ENCODE peak calls at places on chromosomes 7 and 10, in five cellular contexts. B is testis, L is foreskin fibroblast, K is AG09309, U is A549. C is an unnamed sample.

GRCh38 chr7:112708236-112708635 is 82.0 kb downstream of the TMEM168 start:
- DNase-seq in B (no peak), L (no peak), K (no peak), U (no peak), C (no peak)

GRCh38 chr7:117143580-117143979 is 179.3 kb downstream of the WNT2 start:
- DNase-seq in B (no peak), L (peak), K (no peak), U (no peak), C (no peak)

GRCh38 chr7:94698275-94698674 is 42.3 kb upstream of the SGCE start:
- DNase-seq in B (no peak), L (peak), K (peak), U (peak), C (peak)

GRCh38 chr10:22853906-22854447 is 73.9 kb upstream of the ARMC3 start:
- DNase-seq in B (no peak), L (no peak), K (no peak), U (no peak), C (no peak)

GRCh38 chr7:118420888-118421287 is 196.4 kb downstream of the ANKRD7 start:
- DNase-seq in B (no peak), L (no peak), K (no peak), U (no peak), C (no peak)

GRCh38 chr7:16804674-16805439 is at the start of gene AGR2:
- DNase-seq in B (no peak), L (no peak), K (no peak), U (peak), C (no peak)

GRCh38 chr10:71383972-71384687 is 12.6 kb upstream of the CDH23 start:
- DNase-seq in B (peak), L (peak), K (no peak), U (peak), C (no peak)

GRCh38 chr10:28939352-28940157 is 262.2 kb downstream of the BAMBI start:
- DNase-seq in B (peak), L (no peak), K (peak), U (peak), C (peak)

GRCh38 chr10:110008518-110009339 is 945 bp downstream of the ADD3 start:
- DNase-seq in B (peak), L (peak), K (no peak), U (peak), C (no peak)

GRCh38 chr7:40978047-40978446 is 724.8 kb downstream of the INHBA start:
- DNase-seq in B (no peak), L (no peak), K (no peak), U (no peak), C (no peak)

GRCh38 chr10:8998751-8999150 is 944.3 kb downstream of the GATA3 start:
- DNase-seq in B (no peak), L (no peak), K (no peak), U (no peak), C (no peak)

GRCh38 chr7:3201306-3201705 is 99.7 kb upstream of the SDK1 start:
- DNase-seq in B (no peak), L (no peak), K (no peak), U (no peak), C (no peak)

GRCh38 chr7:116542618-116543017 is 17.8 kb downstream of the CAV1 start:
- DNase-seq in B (no peak), L (peak), K (no peak), U (no peak), C (peak)

GRCh38 chr10:26746111-26746510 is 48.6 kb downstream of the PDSS1 start:
- DNase-seq in B (no peak), L (no peak), K (no peak), U (no peak), C (no peak)

GRCh38 chr7:134992626-134993179 is 6.4 kb downstream of the AGBL3 start:
- DNase-seq in B (no peak), L (no peak), K (no peak), U (no peak), C (no peak)

GRCh38 chr7:117871778-117872538 is 1.3 kb downstream of the CTTNBP2 start:
- DNase-seq in B (peak), L (peak), K (no peak), U (no peak), C (no peak)

GRCh38 chr7:30735631-30736030 is 16.3 kb upstream of the INMT start:
- DNase-seq in B (no peak), L (no peak), K (no peak), U (no peak), C (no peak)

GRCh38 chr10:34628174-34628802 is 186.8 kb downstream of the PARD3 start:
- DNase-seq in B (peak), L (peak), K (no peak), U (no peak), C (no peak)

GRCh38 chr10:110641256-110641655 is 2.9 kb upstream of the RBM20 start:
- DNase-seq in B (no peak), L (peak), K (no peak), U (peak), C (no peak)

GRCh38 chr10:73625004-73625883 is 16.0 kb downstream of the MYOZ1 start:
- DNase-seq in B (peak), L (peak), K (no peak), U (peak), C (no peak)

DNA sequence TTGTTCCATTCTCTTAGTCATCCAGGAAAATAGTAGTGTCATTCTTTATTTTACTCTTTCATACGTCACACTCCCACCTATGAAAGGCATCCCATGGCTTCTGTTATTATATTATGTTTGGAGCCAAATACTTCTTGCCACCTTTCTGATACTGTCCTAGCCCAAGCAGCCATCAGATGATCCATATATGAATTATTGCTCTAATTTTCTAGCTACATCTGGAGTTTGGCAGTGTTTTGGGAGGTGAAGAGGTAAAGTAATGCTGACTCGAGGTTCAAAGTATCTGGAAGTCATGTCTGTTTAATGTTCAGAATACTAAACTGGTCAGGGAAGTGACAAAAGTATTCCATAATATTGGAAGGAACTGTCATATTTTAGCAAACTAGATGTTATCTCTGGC is 362.5 kb downstream of the GPR37 start:
- DNase-seq in B (no peak), L (no peak), K (no peak), U (no peak), C (no peak)
- H3K4me3 ChIP-seq in B (no peak), L (no peak), K (no peak), U (no peak), C (no peak)

GRCh38 chr7:108452707-108453106 is 3.5 kb downstream of the NRCAM start:
- DNase-seq in B (no peak), L (peak), K (no peak), U (peak), C (no peak)

GRCh38 chr7:108453320-108453719 is 2.9 kb downstream of the NRCAM start:
- DNase-seq in B (no peak), L (no peak), K (no peak), U (no peak), C (no peak)

GRCh38 chr7:108455524-108455832 is 758 bp downstream of the NRCAM start:
- DNase-seq in B (peak), L (no peak), K (no peak), U (peak), C (no peak)

GRCh38 chr7:108454674-108455523 is 1.3 kb downstream of the NRCAM start:
- DNase-seq in B (peak), L (peak), K (no peak), U (peak), C (no peak)

GRCh38 chr7:108454317-108454673 is 1.9 kb downstream of the NRCAM start:
- DNase-seq in B (no peak), L (no peak), K (no peak), U (no peak), C (no peak)
- H3K4me3 ChIP-seq in B (no peak), L (peak), K (peak), U (peak), C (peak)

GRCh38 chr10:2883238-2883637 is 184.1 kb upstream of the PFKP start:
- DNase-seq in B (no peak), L (no peak), K (no peak), U (no peak), C (no peak)

GRCh38 chr10:2885956-2886296 is 181.4 kb upstream of the PFKP start:
- DNase-seq in B (no peak), L (no peak), K (no peak), U (no peak), C (no peak)

GRCh38 chr10:2887391-2888070 is 179.8 kb upstream of the PFKP start:
- DNase-seq in B (no peak), L (no peak), K (no peak), U (no peak), C (no peak)

GRCh38 chr10:2886662-2887061 is 180.7 kb upstream of the PFKP start:
- DNase-seq in B (no peak), L (no peak), K (no peak), U (no peak), C (no peak)

GRCh38 chr10:2885276-2885955 is 181.9 kb upstream of the PFKP start:
- DNase-seq in B (no peak), L (no peak), K (no peak), U (no peak), C (no peak)
- H3K4me3 ChIP-seq in B (no peak), L (no peak), K (no peak), U (no peak), C (no peak)

GRCh38 chr7:157465597-157466348 is 129.0 kb downstream of the DNAJB6 start:
- DNase-seq in B (no peak), L (no peak), K (no peak), U (no peak), C (no peak)
- H3K4me3 ChIP-seq in B (no peak), L (no peak), K (no peak), U (no peak), C (no peak)